ENCODE peak calls at places on chromosomes 4 and X, in seven cellular contexts. One of them, this sample, is unnamed. For H3K27me3, the result is how much of the 10 kb centered on the place peaks cover.

GRCh38 chr4:89193828-89194227 is 82.5 kb downstream of the TIGD2 start:
- DNase-seq in brain microvascular endothelial cell: no peak
- DNase-seq in IMR-90: no peak
- DNase-seq in CD4-positive, alpha-beta T cell: no peak
- DNase-seq in cardiac muscle cell: no peak
- DNase-seq in transverse colon: no peak
- DNase-seq in thoracic aorta: no peak
- DNase-seq in this sample: no peak

GRCh38 chr4:175034986-175035705 is 117.0 kb downstream of the ADAM29 start:
- DNase-seq in brain microvascular endothelial cell: peak
- DNase-seq in IMR-90: no peak
- DNase-seq in CD4-positive, alpha-beta T cell: no peak
- DNase-seq in cardiac muscle cell: no peak
- DNase-seq in transverse colon: no peak
- DNase-seq in thoracic aorta: no peak
- DNase-seq in this sample: no peak

GRCh38 chrX:138858946-138859345 is 147.4 kb upstream of the FGF13 start:
- DNase-seq in brain microvascular endothelial cell: no peak
- DNase-seq in IMR-90: no peak
- DNase-seq in CD4-positive, alpha-beta T cell: no peak
- DNase-seq in cardiac muscle cell: peak
- DNase-seq in transverse colon: no peak
- DNase-seq in thoracic aorta: no peak
- DNase-seq in this sample: peak

GRCh38 chrX:9538544-9539045 is 73.7 kb downstream of the TBL1X start:
- DNase-seq in brain microvascular endothelial cell: no peak
- DNase-seq in IMR-90: no peak
- DNase-seq in CD4-positive, alpha-beta T cell: no peak
- DNase-seq in cardiac muscle cell: peak
- DNase-seq in transverse colon: peak
- DNase-seq in thoracic aorta: no peak
- DNase-seq in this sample: no peak

GRCh38 chrX:17403231-17403691 is 28.3 kb downstream of the NHS start:
- DNase-seq in brain microvascular endothelial cell: no peak
- DNase-seq in IMR-90: no peak
- DNase-seq in CD4-positive, alpha-beta T cell: no peak
- DNase-seq in cardiac muscle cell: no peak
- DNase-seq in transverse colon: no peak
- DNase-seq in thoracic aorta: no peak
- DNase-seq in this sample: no peak

GRCh38 chrX:110108381-110108796 is 105.5 kb downstream of the TMEM164 start:
- DNase-seq in brain microvascular endothelial cell: peak
- DNase-seq in IMR-90: peak
- DNase-seq in CD4-positive, alpha-beta T cell: no peak
- DNase-seq in cardiac muscle cell: peak
- DNase-seq in transverse colon: no peak
- DNase-seq in thoracic aorta: no peak
- DNase-seq in this sample: peak

GRCh38 chr4:69800599-69800998 is 40.2 kb upstream of the SULT1B1 start:
- DNase-seq in brain microvascular endothelial cell: peak
- DNase-seq in IMR-90: no peak
- DNase-seq in CD4-positive, alpha-beta T cell: no peak
- DNase-seq in cardiac muscle cell: peak
- DNase-seq in transverse colon: no peak
- DNase-seq in thoracic aorta: no peak
- DNase-seq in this sample: no peak

GRCh38 chr4:55768291-55768690 is 51.3 kb upstream of the EXOC1L start:
- DNase-seq in brain microvascular endothelial cell: peak
- DNase-seq in IMR-90: peak
- DNase-seq in CD4-positive, alpha-beta T cell: no peak
- DNase-seq in cardiac muscle cell: peak
- DNase-seq in transverse colon: no peak
- DNase-seq in thoracic aorta: no peak
- DNase-seq in this sample: peak

GRCh38 chrX:87710580-87710979 is 193.0 kb downstream of the KLHL4 start:
- DNase-seq in brain microvascular endothelial cell: no peak
- DNase-seq in IMR-90: no peak
- DNase-seq in CD4-positive, alpha-beta T cell: no peak
- DNase-seq in cardiac muscle cell: no peak
- DNase-seq in transverse colon: no peak
- DNase-seq in thoracic aorta: no peak
- DNase-seq in this sample: no peak

GRCh38 chr4:26020896-26021295 is 106.9 kb downstream of the SMIM20 start:
- DNase-seq in brain microvascular endothelial cell: peak
- DNase-seq in IMR-90: peak
- DNase-seq in CD4-positive, alpha-beta T cell: no peak
- DNase-seq in cardiac muscle cell: peak
- DNase-seq in transverse colon: no peak
- DNase-seq in thoracic aorta: no peak
- DNase-seq in this sample: peak

GRCh38 chrX:11531226-11531625 is 134.5 kb downstream of the ARHGAP6 start:
- DNase-seq in brain microvascular endothelial cell: no peak
- DNase-seq in IMR-90: peak
- DNase-seq in CD4-positive, alpha-beta T cell: no peak
- DNase-seq in cardiac muscle cell: peak
- DNase-seq in transverse colon: no peak
- DNase-seq in thoracic aorta: no peak
- DNase-seq in this sample: peak

GRCh38 chr4:17494258-17494657 is 17.6 kb downstream of the QDPR start:
- DNase-seq in brain microvascular endothelial cell: peak
- DNase-seq in IMR-90: peak
- DNase-seq in CD4-positive, alpha-beta T cell: no peak
- DNase-seq in cardiac muscle cell: peak
- DNase-seq in transverse colon: no peak
- DNase-seq in thoracic aorta: no peak
- DNase-seq in this sample: peak

GRCh38 chr4:22962186-22962786 is 269.5 kb downstream of the GBA3 start:
- DNase-seq in brain microvascular endothelial cell: peak
- DNase-seq in IMR-90: peak
- DNase-seq in CD4-positive, alpha-beta T cell: no peak
- DNase-seq in cardiac muscle cell: peak
- DNase-seq in transverse colon: no peak
- DNase-seq in thoracic aorta: no peak
- DNase-seq in this sample: peak

GRCh38 chr4:31360786-31361185 is 640.6 kb downstream of the PCDH7 start:
- DNase-seq in brain microvascular endothelial cell: peak
- DNase-seq in IMR-90: peak
- DNase-seq in CD4-positive, alpha-beta T cell: no peak
- DNase-seq in cardiac muscle cell: peak
- DNase-seq in transverse colon: no peak
- DNase-seq in thoracic aorta: no peak
- DNase-seq in this sample: peak

GRCh38 chr4:142358656-142359055 is 487.4 kb downstream of the INPP4B start:
- DNase-seq in brain microvascular endothelial cell: no peak
- DNase-seq in IMR-90: no peak
- DNase-seq in CD4-positive, alpha-beta T cell: no peak
- DNase-seq in cardiac muscle cell: no peak
- DNase-seq in transverse colon: no peak
- DNase-seq in thoracic aorta: no peak
- DNase-seq in this sample: no peak

GRCh38 chr4:48792348-48793006 is 12.4 kb upstream of the FRYL start:
- DNase-seq in brain microvascular endothelial cell: no peak
- DNase-seq in IMR-90: no peak
- DNase-seq in CD4-positive, alpha-beta T cell: no peak
- DNase-seq in cardiac muscle cell: peak
- DNase-seq in transverse colon: no peak
- DNase-seq in thoracic aorta: no peak
- DNase-seq in this sample: peak

GRCh38 chrX:128619490-128619889 is 567.3 kb upstream of the ACTRT1 start:
- DNase-seq in brain microvascular endothelial cell: no peak
- DNase-seq in IMR-90: no peak
- DNase-seq in CD4-positive, alpha-beta T cell: no peak
- DNase-seq in cardiac muscle cell: no peak
- DNase-seq in transverse colon: no peak
- DNase-seq in thoracic aorta: no peak
- DNase-seq in this sample: no peak

GRCh38 chrX:23692166-23692565 is 24.9 kb downstream of the PRDX4 start:
- DNase-seq in brain microvascular endothelial cell: no peak
- DNase-seq in IMR-90: no peak
- DNase-seq in CD4-positive, alpha-beta T cell: no peak
- DNase-seq in cardiac muscle cell: no peak
- DNase-seq in transverse colon: no peak
- DNase-seq in thoracic aorta: no peak
- DNase-seq in this sample: no peak

GRCh38 chr4:16329797-16330134 is 103.5 kb upstream of the TAPT1 start:
- DNase-seq in brain microvascular endothelial cell: no peak
- DNase-seq in IMR-90: no peak
- DNase-seq in CD4-positive, alpha-beta T cell: no peak
- DNase-seq in cardiac muscle cell: no peak
- DNase-seq in transverse colon: no peak
- DNase-seq in thoracic aorta: no peak
- DNase-seq in this sample: no peak

GRCh38 chr4:76504613-76505465 is 69.8 kb downstream of the SHROOM3 start:
- DNase-seq in brain microvascular endothelial cell: peak
- DNase-seq in IMR-90: peak
- DNase-seq in CD4-positive, alpha-beta T cell: no peak
- DNase-seq in cardiac muscle cell: peak
- DNase-seq in transverse colon: no peak
- DNase-seq in thoracic aorta: no peak
- DNase-seq in this sample: peak

GRCh38 chrX:151875270-151876026 is 37.2 kb upstream of the MAGEA4 start:
- DNase-seq in brain microvascular endothelial cell: no peak
- DNase-seq in IMR-90: no peak
- DNase-seq in CD4-positive, alpha-beta T cell: no peak
- DNase-seq in cardiac muscle cell: no peak
- DNase-seq in transverse colon: no peak
- DNase-seq in thoracic aorta: no peak
- DNase-seq in this sample: no peak

GRCh38 chrX:25014366-25014838 is 1.4 kb downstream of the ARX start:
- DNase-seq in brain microvascular endothelial cell: no peak
- DNase-seq in IMR-90: no peak
- DNase-seq in CD4-positive, alpha-beta T cell: no peak
- DNase-seq in cardiac muscle cell: no peak
- DNase-seq in transverse colon: no peak
- DNase-seq in thoracic aorta: no peak
- DNase-seq in this sample: no peak

GRCh38 chrX:25011589-25012432 is 4.0 kb downstream of the ARX start:
- DNase-seq in brain microvascular endothelial cell: no peak
- DNase-seq in IMR-90: no peak
- DNase-seq in CD4-positive, alpha-beta T cell: no peak
- DNase-seq in cardiac muscle cell: no peak
- DNase-seq in transverse colon: no peak
- DNase-seq in thoracic aorta: no peak
- DNase-seq in this sample: no peak

GRCh38 chrX:25012433-25012735 is 3.4 kb downstream of the ARX start:
- DNase-seq in brain microvascular endothelial cell: no peak
- DNase-seq in IMR-90: no peak
- DNase-seq in CD4-positive, alpha-beta T cell: no peak
- DNase-seq in cardiac muscle cell: no peak
- DNase-seq in transverse colon: no peak
- DNase-seq in thoracic aorta: no peak
- DNase-seq in this sample: no peak

GRCh38 chrX:25013593-25014365 is 2.0 kb downstream of the ARX start:
- DNase-seq in brain microvascular endothelial cell: no peak
- DNase-seq in IMR-90: no peak
- DNase-seq in CD4-positive, alpha-beta T cell: no peak
- DNase-seq in cardiac muscle cell: no peak
- DNase-seq in transverse colon: no peak
- DNase-seq in thoracic aorta: no peak
- DNase-seq in this sample: no peak

GRCh38 chrX:25012793-25013592 is 2.8 kb downstream of the ARX start:
- DNase-seq in brain microvascular endothelial cell: no peak
- DNase-seq in IMR-90: no peak
- DNase-seq in CD4-positive, alpha-beta T cell: no peak
- DNase-seq in cardiac muscle cell: no peak
- DNase-seq in transverse colon: no peak
- DNase-seq in thoracic aorta: no peak
- DNase-seq in this sample: no peak
- H3K27me3 ChIP-seq in brain microvascular endothelial cell: under half
- H3K27me3 ChIP-seq in IMR-90: half or more
- H3K27me3 ChIP-seq in CD4-positive, alpha-beta T cell: half or more
- H3K27me3 ChIP-seq in cardiac muscle cell: half or more
- H3K27me3 ChIP-seq in transverse colon: half or more
- H3K27me3 ChIP-seq in thoracic aorta: under half
- H3K27me3 ChIP-seq in this sample: half or more

DNA sequence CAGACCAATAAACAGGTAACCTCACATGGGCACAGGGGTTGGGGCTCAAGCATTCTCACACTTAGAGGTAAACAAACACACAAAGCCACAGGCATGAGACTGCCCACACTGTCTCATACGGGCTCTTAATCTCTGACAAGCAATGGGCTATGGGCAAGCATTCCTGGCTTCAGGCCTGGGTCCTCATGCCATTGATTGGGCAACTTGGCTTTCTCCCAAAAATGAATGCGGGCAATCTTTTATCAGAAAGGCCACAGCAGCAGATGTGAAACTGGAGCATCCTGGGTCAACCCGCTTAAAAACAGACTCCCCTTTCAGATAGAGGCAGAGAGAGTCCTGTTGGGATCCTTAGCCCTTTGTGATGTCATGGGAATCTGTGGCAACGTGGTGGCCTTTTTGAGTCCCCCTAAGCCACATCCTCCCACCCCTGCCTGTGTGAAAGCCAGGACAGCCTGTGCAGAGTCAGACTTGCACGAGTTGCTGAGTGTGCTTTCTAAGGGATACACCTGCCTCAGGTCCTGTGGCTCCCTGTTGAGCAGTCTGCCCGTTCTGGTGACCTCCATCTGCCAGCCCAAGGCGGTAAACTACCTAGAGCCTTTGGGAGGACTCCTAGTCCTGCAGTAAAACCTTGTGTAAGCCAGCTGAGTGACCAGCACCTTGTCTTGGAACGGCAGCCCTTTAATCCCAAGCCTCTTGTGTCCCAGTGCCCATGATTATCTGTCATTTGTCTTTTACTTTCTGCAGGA is 69.1 kb downstream of the NBDY start:
- DNase-seq in brain microvascular endothelial cell: no peak
- DNase-seq in IMR-90: no peak
- DNase-seq in CD4-positive, alpha-beta T cell: no peak
- DNase-seq in cardiac muscle cell: peak
- DNase-seq in transverse colon: peak
- DNase-seq in thoracic aorta: no peak
- DNase-seq in this sample: no peak
- H3K27me3 ChIP-seq in brain microvascular endothelial cell: under half
- H3K27me3 ChIP-seq in IMR-90: under half
- H3K27me3 ChIP-seq in CD4-positive, alpha-beta T cell: under half
- H3K27me3 ChIP-seq in cardiac muscle cell: under half
- H3K27me3 ChIP-seq in transverse colon: under half
- H3K27me3 ChIP-seq in thoracic aorta: under half
- H3K27me3 ChIP-seq in this sample: half or more

GRCh38 chrX:127459784-127460183 is 592.4 kb downstream of the ACTRT1 start:
- DNase-seq in brain microvascular endothelial cell: no peak
- DNase-seq in IMR-90: no peak
- DNase-seq in CD4-positive, alpha-beta T cell: no peak
- DNase-seq in cardiac muscle cell: no peak
- DNase-seq in transverse colon: no peak
- DNase-seq in thoracic aorta: no peak
- DNase-seq in this sample: no peak
- H3K27me3 ChIP-seq in brain microvascular endothelial cell: under half
- H3K27me3 ChIP-seq in IMR-90: under half
- H3K27me3 ChIP-seq in CD4-positive, alpha-beta T cell: under half
- H3K27me3 ChIP-seq in cardiac muscle cell: under half
- H3K27me3 ChIP-seq in transverse colon: under half
- H3K27me3 ChIP-seq in thoracic aorta: under half
- H3K27me3 ChIP-seq in this sample: under half

DNA sequence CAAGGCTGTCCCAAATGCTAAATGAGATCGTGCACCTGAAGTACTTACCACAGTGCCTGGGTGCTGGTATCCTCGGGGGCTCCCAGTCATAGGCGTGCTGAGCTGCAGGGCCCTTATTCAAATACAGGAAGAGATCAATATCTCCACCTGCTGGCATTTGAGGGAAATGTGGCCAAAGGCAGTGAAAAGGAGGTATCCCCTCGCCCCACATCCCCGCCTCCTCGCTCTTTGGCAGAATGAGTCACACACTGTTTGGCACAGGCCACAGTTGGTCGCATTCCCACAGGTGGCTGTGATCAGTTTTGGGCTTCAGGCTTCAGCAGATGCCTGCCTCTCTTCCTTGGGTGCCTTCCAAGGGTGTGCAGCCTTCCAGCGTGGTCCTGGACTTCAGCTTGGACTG is 28.4 kb downstream of the ZNF185 start:
- DNase-seq in brain microvascular endothelial cell: peak
- DNase-seq in IMR-90: peak
- DNase-seq in CD4-positive, alpha-beta T cell: peak
- DNase-seq in cardiac muscle cell: peak
- DNase-seq in transverse colon: peak
- DNase-seq in thoracic aorta: no peak
- DNase-seq in this sample: peak
- H3K27me3 ChIP-seq in brain microvascular endothelial cell: under half
- H3K27me3 ChIP-seq in IMR-90: under half
- H3K27me3 ChIP-seq in CD4-positive, alpha-beta T cell: under half
- H3K27me3 ChIP-seq in cardiac muscle cell: under half
- H3K27me3 ChIP-seq in transverse colon: under half
- H3K27me3 ChIP-seq in thoracic aorta: under half
- H3K27me3 ChIP-seq in this sample: half or more

This sample was measured in mesenchymal stem cell.